ENCODE peak calls at places on chromosomes 1 and 21, in nine cellular contexts. F is neural progenitor cell; Y is AG08396; R is endothelial cell; D is stimulated activated CD4-positive, alpha-beta T cell treated with anti-CD3 and anti-CD28 coated beads, Interleukin-12 subunit alpha, Interleukin-12 subunit beta, amount 100 ng/mL, for 48 hours; I is posterior cingulate gyrus; W is nephron progenitor cell; Z is AML-193; A is midbrain. C is an unnamed sample.

GRCh38 chr1:162276493-162276892 is 100.2 kb downstream of the SPATA46 start:
- DNase-seq in R (no peak), A (peak; percentile 58), F (no peak), D (no peak), I (no peak), Z (peak; percentile 58), W (no peak), Y (peak; percentile 37), C (no peak)

GRCh38 chr21:35840197-35840799 is 220.0 kb downstream of the SETD4 start:
- DNase-seq in Z (peak; percentile 59), W (peak; percentile 53), F (peak; percentile 81), A (peak; percentile 55), I (no peak), D (peak; percentile 56), R (peak; percentile 52), Y (peak; percentile 25), C (peak; percentile 45)

GRCh38 chr1:245016700-245017099 is 138.1 kb upstream of the KIF26B start:
- DNase-seq in A (no peak), F (no peak), D (no peak), Z (no peak), Y (no peak), I (no peak), R (no peak), W (no peak), C (no peak)

GRCh38 chr1:103525114-103525606 is 339 bp upstream of the RNPC3 start:
- DNase-seq in I (no peak), F (peak; percentile 75), R (no peak), Y (peak; percentile 70), W (no peak), A (no peak), D (no peak), Z (peak; percentile 53), C (no peak)

GRCh38 chr1:23528245-23528978 is 2.6 kb downstream of the E2F2 start:
- DNase-seq in F (no peak), A (no peak), D (peak; percentile 80), I (no peak), W (no peak), R (no peak), Z (peak; percentile 77), Y (peak; percentile 85), C (no peak)

GRCh38 chr1:226548281-226549093 is at the start of gene STUM:
- DNase-seq in W (peak; percentile 66), R (peak; percentile 45), D (no peak), A (no peak), Y (peak; percentile 77), I (no peak), F (peak; percentile 81), Z (no peak), C (peak; percentile 42)

GRCh38 chr1:236515443-236515958 is 8.3 kb upstream of the LGALS8 start:
- DNase-seq in A (no peak), I (no peak), R (no peak), Y (no peak), F (no peak), D (no peak), W (no peak), Z (no peak), C (no peak)

GRCh38 chr1:6601049-6601864 is 1.4 kb downstream of the KLHL21 start:
- DNase-seq in I (peak; percentile 91), Y (peak; percentile 94), R (no peak), Z (peak; percentile 93), D (peak; percentile 81), F (peak; percentile 43), W (peak; percentile 39), A (peak; percentile 82), C (peak; percentile 41)

GRCh38 chr1:206004821-206005220 is 1.6 kb upstream of the RAB7B start:
- DNase-seq in F (no peak), Z (no peak), R (no peak), I (no peak), D (no peak), Y (no peak), W (no peak), A (no peak), C (no peak)

GRCh38 chr1:66360285-66360724 is 173.6 kb upstream of the SGIP1 start:
- DNase-seq in A (no peak), F (no peak), D (no peak), Z (no peak), I (no peak), R (no peak), Y (no peak), W (no peak), C (no peak)

GRCh38 chr1:151680812-151681211 is 35.8 kb downstream of the CELF3 start:
- DNase-seq in Y (peak; percentile 73), A (no peak), D (no peak), W (no peak), Z (no peak), I (no peak), F (no peak), R (no peak), C (no peak)

GRCh38 chr1:53449693-53450092 is 9.5 kb upstream of the DMRTB1 start:
- DNase-seq in D (no peak), W (no peak), A (no peak), F (peak; percentile 23), Y (no peak), I (no peak), Z (no peak), R (no peak), C (no peak)

GRCh38 chr1:65958561-65959350 is 166.1 kb downstream of the PDE4B start:
- DNase-seq in A (peak; percentile 87), Z (peak; percentile 38), D (peak; percentile 49), F (peak; percentile 65), R (peak; percentile 33), I (no peak), Y (peak; percentile 29), W (peak; percentile 29), C (no peak)

GRCh38 chr1:230109871-230110667 is 43.0 kb downstream of the GALNT2 start:
- DNase-seq in I (no peak), R (no peak), Z (no peak), D (peak; percentile 64), A (no peak), Y (no peak), F (peak; percentile 52), W (no peak), C (no peak)

GRCh38 chr1:216523449-216524190 is 100.4 kb upstream of the USH2A start:
- DNase-seq in R (no peak), F (no peak), I (no peak), Y (peak; percentile 9), Z (no peak), W (no peak), D (no peak), A (no peak), C (no peak)

GRCh38 chr21:35231115-35231514 is 182.0 kb upstream of the RUNX1 start:
- DNase-seq in W (no peak), Z (no peak), F (no peak), D (no peak), I (no peak), A (no peak), R (no peak), Y (no peak), C (no peak)

GRCh38 chr1:161200992-161201827 is 957 bp upstream of the NDUFS2 start:
- DNase-seq in F (no peak), Y (no peak), I (no peak), Z (peak; percentile 14), A (peak; percentile 57), D (no peak), W (no peak), R (peak; percentile 34), C (no peak)

GRCh38 chr1:66300280-66300973 is 233.5 kb upstream of the SGIP1 start:
- DNase-seq in Y (no peak), A (no peak), R (no peak), W (no peak), Z (no peak), I (no peak), F (no peak), D (no peak), C (no peak)

GRCh38 chr1:26696645-26697440 is 1.0 kb downstream of the ARID1A start:
- DNase-seq in F (peak; percentile 61), Z (no peak), D (no peak), I (peak; percentile 82), W (peak; percentile 46), A (peak; percentile 24), R (peak; percentile 45), Y (no peak), C (peak; percentile 24)

GRCh38 chr1:30953685-30954084 is 45.1 kb upstream of the SDC3 start:
- DNase-seq in Z (no peak), R (no peak), F (no peak), I (no peak), A (no peak), W (no peak), Y (no peak), D (no peak), C (no peak)

C was measured in WTC11.